ENCODE peak calls at places on chromosomes 2 and 18, in five cellular contexts. One of them, this sample, is unnamed.

GRCh38 chr2:116467243-116467642 is 1347.2 kb upstream of the DDX18 start:
- DNase-seq in stimulated activated CD4-positive, alpha-beta T cell treated with anti-CD3 and anti-CD28 coated beads, Interleukin-15, amount 100 ng/mL, for 1 hour: no peak
- DNase-seq in activated T-cell treated with anti-CD3 and anti-CD28 coated beads, Interleukin-2, amount 50 U/mL, for 24 hours: no peak
- DNase-seq in brain microvascular endothelial cell: no peak
- DNase-seq in foreskin melanocyte: no peak
- DNase-seq in this sample: no peak

GRCh38 chr2:172858473-172858745 is 122.8 kb downstream of the RAPGEF4 start:
- DNase-seq in activated T-cell treated with anti-CD3 and anti-CD28 coated beads, Interleukin-2, amount 50 U/mL, for 24 hours: no peak
- DNase-seq in stimulated activated CD4-positive, alpha-beta T cell treated with anti-CD3 and anti-CD28 coated beads, Interleukin-15, amount 100 ng/mL, for 1 hour: no peak
- DNase-seq in brain microvascular endothelial cell: no peak
- DNase-seq in foreskin melanocyte: no peak
- DNase-seq in this sample: no peak

GRCh38 chr18:7598167-7599062 is 31.3 kb downstream of the PTPRM start:
- DNase-seq in brain microvascular endothelial cell: no peak
- DNase-seq in activated T-cell treated with anti-CD3 and anti-CD28 coated beads, Interleukin-2, amount 50 U/mL, for 24 hours: no peak
- DNase-seq in stimulated activated CD4-positive, alpha-beta T cell treated with anti-CD3 and anti-CD28 coated beads, Interleukin-15, amount 100 ng/mL, for 1 hour: no peak
- DNase-seq in foreskin melanocyte: no peak
- DNase-seq in this sample: no peak

GRCh38 chr2:240238786-240239185 is 98.3 kb upstream of the OTOS start:
- DNase-seq in foreskin melanocyte: no peak
- DNase-seq in stimulated activated CD4-positive, alpha-beta T cell treated with anti-CD3 and anti-CD28 coated beads, Interleukin-15, amount 100 ng/mL, for 1 hour: no peak
- DNase-seq in brain microvascular endothelial cell: no peak
- DNase-seq in activated T-cell treated with anti-CD3 and anti-CD28 coated beads, Interleukin-2, amount 50 U/mL, for 24 hours: no peak
- DNase-seq in this sample: no peak

GRCh38 chr2:198756166-198756565 is 701.6 kb downstream of the SATB2 start:
- DNase-seq in foreskin melanocyte: no peak
- DNase-seq in activated T-cell treated with anti-CD3 and anti-CD28 coated beads, Interleukin-2, amount 50 U/mL, for 24 hours: no peak
- DNase-seq in stimulated activated CD4-positive, alpha-beta T cell treated with anti-CD3 and anti-CD28 coated beads, Interleukin-15, amount 100 ng/mL, for 1 hour: no peak
- DNase-seq in brain microvascular endothelial cell: no peak
- DNase-seq in this sample: no peak

GRCh38 chr18:53689886-53690285 is 534.6 kb downstream of the MBD2 start:
- DNase-seq in brain microvascular endothelial cell: no peak
- DNase-seq in activated T-cell treated with anti-CD3 and anti-CD28 coated beads, Interleukin-2, amount 50 U/mL, for 24 hours: no peak
- DNase-seq in foreskin melanocyte: no peak
- DNase-seq in stimulated activated CD4-positive, alpha-beta T cell treated with anti-CD3 and anti-CD28 coated beads, Interleukin-15, amount 100 ng/mL, for 1 hour: no peak
- DNase-seq in this sample: no peak

GRCh38 chr2:29233428-29233827 is 118.2 kb downstream of the CLIP4 start:
- DNase-seq in activated T-cell treated with anti-CD3 and anti-CD28 coated beads, Interleukin-2, amount 50 U/mL, for 24 hours: no peak
- DNase-seq in brain microvascular endothelial cell: no peak
- DNase-seq in stimulated activated CD4-positive, alpha-beta T cell treated with anti-CD3 and anti-CD28 coated beads, Interleukin-15, amount 100 ng/mL, for 1 hour: no peak
- DNase-seq in foreskin melanocyte: no peak
- DNase-seq in this sample: no peak

GRCh38 chr2:25664531-25665307 is 8.7 kb downstream of the DTNB start:
- DNase-seq in stimulated activated CD4-positive, alpha-beta T cell treated with anti-CD3 and anti-CD28 coated beads, Interleukin-15, amount 100 ng/mL, for 1 hour: no peak
- DNase-seq in brain microvascular endothelial cell: peak; percentile 62
- DNase-seq in activated T-cell treated with anti-CD3 and anti-CD28 coated beads, Interleukin-2, amount 50 U/mL, for 24 hours: no peak
- DNase-seq in foreskin melanocyte: peak; percentile 27
- DNase-seq in this sample: no peak

GRCh38 chr2:10776231-10776977 is 36.2 kb downstream of the PDIA6 start:
- DNase-seq in activated T-cell treated with anti-CD3 and anti-CD28 coated beads, Interleukin-2, amount 50 U/mL, for 24 hours: no peak
- DNase-seq in foreskin melanocyte: no peak
- DNase-seq in brain microvascular endothelial cell: no peak
- DNase-seq in stimulated activated CD4-positive, alpha-beta T cell treated with anti-CD3 and anti-CD28 coated beads, Interleukin-15, amount 100 ng/mL, for 1 hour: no peak
- DNase-seq in this sample: no peak

GRCh38 chr2:189818249-189819038 is 34.2 kb downstream of the PMS1 start:
- DNase-seq in activated T-cell treated with anti-CD3 and anti-CD28 coated beads, Interleukin-2, amount 50 U/mL, for 24 hours: no peak
- DNase-seq in stimulated activated CD4-positive, alpha-beta T cell treated with anti-CD3 and anti-CD28 coated beads, Interleukin-15, amount 100 ng/mL, for 1 hour: no peak
- DNase-seq in foreskin melanocyte: no peak
- DNase-seq in brain microvascular endothelial cell: no peak
- DNase-seq in this sample: no peak

GRCh38 chr2:121527009-121527682 is 3.5 kb upstream of the RNU4ATAC start:
- DNase-seq in brain microvascular endothelial cell: no peak
- DNase-seq in activated T-cell treated with anti-CD3 and anti-CD28 coated beads, Interleukin-2, amount 50 U/mL, for 24 hours: peak; percentile 54
- DNase-seq in foreskin melanocyte: no peak
- DNase-seq in stimulated activated CD4-positive, alpha-beta T cell treated with anti-CD3 and anti-CD28 coated beads, Interleukin-15, amount 100 ng/mL, for 1 hour: no peak
- DNase-seq in this sample: no peak

GRCh38 chr2:235005023-235005422 is 53.2 kb downstream of the SH3BP4 start:
- DNase-seq in brain microvascular endothelial cell: no peak
- DNase-seq in stimulated activated CD4-positive, alpha-beta T cell treated with anti-CD3 and anti-CD28 coated beads, Interleukin-15, amount 100 ng/mL, for 1 hour: no peak
- DNase-seq in activated T-cell treated with anti-CD3 and anti-CD28 coated beads, Interleukin-2, amount 50 U/mL, for 24 hours: no peak
- DNase-seq in foreskin melanocyte: no peak
- DNase-seq in this sample: no peak

GRCh38 chr2:62152000-62152399 is 43.9 kb upstream of the B3GNT2 start:
- DNase-seq in stimulated activated CD4-positive, alpha-beta T cell treated with anti-CD3 and anti-CD28 coated beads, Interleukin-15, amount 100 ng/mL, for 1 hour: no peak
- DNase-seq in foreskin melanocyte: no peak
- DNase-seq in activated T-cell treated with anti-CD3 and anti-CD28 coated beads, Interleukin-2, amount 50 U/mL, for 24 hours: no peak
- DNase-seq in brain microvascular endothelial cell: peak; percentile 21
- DNase-seq in this sample: no peak

GRCh38 chr2:198314559-198315153 is 510.3 kb downstream of the PLCL1 start:
- DNase-seq in stimulated activated CD4-positive, alpha-beta T cell treated with anti-CD3 and anti-CD28 coated beads, Interleukin-15, amount 100 ng/mL, for 1 hour: no peak
- DNase-seq in activated T-cell treated with anti-CD3 and anti-CD28 coated beads, Interleukin-2, amount 50 U/mL, for 24 hours: no peak
- DNase-seq in brain microvascular endothelial cell: peak; percentile 56
- DNase-seq in foreskin melanocyte: peak; percentile 50
- DNase-seq in this sample: no peak

GRCh38 chr2:145027073-145027459 is 507.1 kb upstream of the ZEB2 start:
- DNase-seq in brain microvascular endothelial cell: peak; percentile 84
- DNase-seq in stimulated activated CD4-positive, alpha-beta T cell treated with anti-CD3 and anti-CD28 coated beads, Interleukin-15, amount 100 ng/mL, for 1 hour: no peak
- DNase-seq in activated T-cell treated with anti-CD3 and anti-CD28 coated beads, Interleukin-2, amount 50 U/mL, for 24 hours: no peak
- DNase-seq in foreskin melanocyte: peak; percentile 95
- DNase-seq in this sample: no peak

GRCh38 chr2:46970334-46971288 is 55.0 kb upstream of the MCFD2 start:
- DNase-seq in brain microvascular endothelial cell: peak; percentile 31
- DNase-seq in foreskin melanocyte: no peak
- DNase-seq in stimulated activated CD4-positive, alpha-beta T cell treated with anti-CD3 and anti-CD28 coated beads, Interleukin-15, amount 100 ng/mL, for 1 hour: no peak
- DNase-seq in activated T-cell treated with anti-CD3 and anti-CD28 coated beads, Interleukin-2, amount 50 U/mL, for 24 hours: no peak
- DNase-seq in this sample: no peak

GRCh38 chr2:72129676-72130340 is 17.9 kb downstream of the CYP26B1 start:
- DNase-seq in brain microvascular endothelial cell: no peak
- DNase-seq in stimulated activated CD4-positive, alpha-beta T cell treated with anti-CD3 and anti-CD28 coated beads, Interleukin-15, amount 100 ng/mL, for 1 hour: no peak
- DNase-seq in foreskin melanocyte: no peak
- DNase-seq in activated T-cell treated with anti-CD3 and anti-CD28 coated beads, Interleukin-2, amount 50 U/mL, for 24 hours: no peak
- DNase-seq in this sample: no peak

GRCh38 chr2:58671675-58672074 is 430.6 kb upstream of the FANCL start:
- DNase-seq in foreskin melanocyte: no peak
- DNase-seq in activated T-cell treated with anti-CD3 and anti-CD28 coated beads, Interleukin-2, amount 50 U/mL, for 24 hours: no peak
- DNase-seq in brain microvascular endothelial cell: no peak
- DNase-seq in stimulated activated CD4-positive, alpha-beta T cell treated with anti-CD3 and anti-CD28 coated beads, Interleukin-15, amount 100 ng/mL, for 1 hour: no peak
- DNase-seq in this sample: no peak

GRCh38 chr2:75100011-75100680 is 99.2 kb downstream of the TACR1 start:
- DNase-seq in activated T-cell treated with anti-CD3 and anti-CD28 coated beads, Interleukin-2, amount 50 U/mL, for 24 hours: no peak
- DNase-seq in foreskin melanocyte: peak; percentile 86
- DNase-seq in stimulated activated CD4-positive, alpha-beta T cell treated with anti-CD3 and anti-CD28 coated beads, Interleukin-15, amount 100 ng/mL, for 1 hour: no peak
- DNase-seq in brain microvascular endothelial cell: peak; percentile 42
- DNase-seq in this sample: no peak

GRCh38 chr18:354003-354402 is 86.2 kb upstream of the THOC1 start:
- DNase-seq in stimulated activated CD4-positive, alpha-beta T cell treated with anti-CD3 and anti-CD28 coated beads, Interleukin-15, amount 100 ng/mL, for 1 hour: no peak
- DNase-seq in foreskin melanocyte: peak; percentile 45
- DNase-seq in activated T-cell treated with anti-CD3 and anti-CD28 coated beads, Interleukin-2, amount 50 U/mL, for 24 hours: no peak
- DNase-seq in brain microvascular endothelial cell: no peak
- DNase-seq in this sample: no peak

GRCh38 chr2:105380432-105381118 is 18.3 kb downstream of the FHL2 start:
- DNase-seq in brain microvascular endothelial cell: no peak
- DNase-seq in foreskin melanocyte: no peak
- DNase-seq in activated T-cell treated with anti-CD3 and anti-CD28 coated beads, Interleukin-2, amount 50 U/mL, for 24 hours: no peak
- DNase-seq in stimulated activated CD4-positive, alpha-beta T cell treated with anti-CD3 and anti-CD28 coated beads, Interleukin-15, amount 100 ng/mL, for 1 hour: no peak
- DNase-seq in this sample: no peak

This sample was measured in central memory CD8-positive, alpha-beta T cell.